ENCODE peak calls at places on chromosomes 11 and 22, in five cellular contexts. L is stimulated activated CD4-positive, alpha-beta T cell treated with anti-CD3 and anti-CD28 coated beads, Interleukin-12 subunit alpha, Interleukin-12 subunit beta, amount 100 ng/mL, for 48 hours; D is A549; R is cardiac septum; U is right atrium auricular region. S is an unnamed sample.

GRCh38 chr22:38751422-38752346 is 4.1 kb downstream of the SUN2 start:
- DNase-seq in L (peak; percentile 49), U (no peak), R (peak; percentile 91), D (no peak), S (no peak)

GRCh38 chr11:4183410-4184057 is 88.9 kb downstream of the RRM1 start:
- DNase-seq in R (peak; percentile 57), D (no peak), L (no peak), U (no peak), S (no peak)

GRCh38 chr11:15829312-15829711 is 527.0 kb downstream of the SOX6 start:
- DNase-seq in L (no peak), D (no peak), U (no peak), R (no peak), S (no peak)

GRCh38 chr11:30210357-30210756 is 20.5 kb upstream of the FSHB start:
- DNase-seq in L (no peak), R (no peak), D (no peak), U (no peak), S (no peak)

GRCh38 chr11:100687032-100687629 is at the start of gene ARHGAP42:
- DNase-seq in R (peak; percentile 86), U (peak; percentile 64), L (no peak), D (peak; percentile 47), S (no peak)

GRCh38 chr11:79441159-79441875 is 487 bp upstream of the TENM4 start:
- DNase-seq in D (no peak), U (no peak), L (no peak), R (no peak), S (no peak)

GRCh38 chr11:134340354-134340964 is 8.7 kb downstream of the GLB1L2 start:
- DNase-seq in D (no peak), U (no peak), L (no peak), R (no peak), S (no peak)

GRCh38 chr11:65497141-65498041 is 1.5 kb upstream of the MALAT1 start:
- DNase-seq in R (peak; percentile 99), D (peak; percentile 74), L (peak; percentile 97), U (peak; percentile 99), S (peak; percentile 93)

GRCh38 chr11:16603245-16603644 is 135.2 kb upstream of the C11orf58 start:
- DNase-seq in U (no peak), L (no peak), D (no peak), R (no peak), S (no peak)

GRCh38 chr22:29510542-29510941 is 30.5 kb downstream of the NEFH start:
- DNase-seq in L (no peak), D (no peak), U (no peak), R (no peak), S (no peak)

GRCh38 chr22:47587861-47588582 is 825.6 kb downstream of the TBC1D22A start:
- DNase-seq in D (no peak), L (no peak), U (no peak), R (peak; percentile 29), S (no peak)

GRCh38 chr22:44419429-44419828 is 78.6 kb downstream of the RTL6 start:
- DNase-seq in R (no peak), D (no peak), U (no peak), L (no peak), S (no peak)

GRCh38 chr22:38315801-38316339 is 1.4 kb downstream of the CSNK1E start:
- DNase-seq in U (no peak), R (no peak), L (no peak), D (no peak), S (no peak)